ENCODE peak calls at places on chromosome 16, in seven cellular contexts. G, C, V, U, H, X and O are unnamed samples.

GRCh38 chr16:10080031-10080772 is 102.0 kb downstream of the GRIN2A start:
- DNase-seq in U (no peak), V (no peak), X (peak), H (peak), G (no peak), C (no peak), O (no peak)

GRCh38 chr16:63856537-63856936 is 1265.3 kb downstream of the CDH11 start:
- DNase-seq in G (no peak), C (no peak), X (no peak), U (no peak), V (no peak), H (no peak), O (no peak)

GRCh38 chr16:3876695-3877094 is 3.8 kb downstream of the CREBBP start:
- DNase-seq in C (no peak), G (no peak), X (peak), H (no peak), U (no peak), V (no peak), O (no peak)

GRCh38 chr16:4323071-4323844 is 7.4 kb downstream of the GLIS2 start:
- DNase-seq in C (no peak), U (no peak), G (no peak), X (no peak), H (peak), V (no peak), O (peak)

GRCh38 chr16:6066601-6067000 is 969.0 kb upstream of the EEF2KMT start:
- DNase-seq in V (no peak), U (no peak), C (no peak), G (no peak), X (no peak), H (no peak), O (no peak)

GRCh38 chr16:54647731-54648221 is 282.9 kb upstream of the IRX5 start:
- DNase-seq in X (no peak), V (no peak), U (no peak), H (no peak), G (no peak), C (no peak), O (no peak)

GRCh38 chr16:81723098-81723723 is 55.9 kb upstream of the PLCG2 start:
- DNase-seq in C (peak), G (peak), V (no peak), H (peak), U (peak), X (peak), O (peak)

GRCh38 chr16:10971560-10971961 is 27.2 kb downstream of the CLEC16A start:
- DNase-seq in X (peak), V (peak), H (peak), U (peak), C (peak), G (peak), O (peak)

GRCh38 chr16:89452925-89453324 is 37.4 kb downstream of the ANKRD11 start:
- DNase-seq in X (no peak), H (no peak), G (no peak), V (no peak), U (no peak), C (no peak), O (no peak)

GRCh38 chr16:9844361-9844760 is 337.9 kb downstream of the GRIN2A start:
- DNase-seq in X (no peak), U (no peak), V (no peak), G (no peak), C (no peak), H (no peak), O (no peak)

GRCh38 chr16:66007717-66008116 is 358.8 kb upstream of the CDH5 start:
- DNase-seq in G (peak), U (no peak), X (peak), C (no peak), V (peak), H (no peak), O (no peak)

GRCh38 chr16:49049191-49049590 is 232.4 kb downstream of the CBLN1 start:
- DNase-seq in C (no peak), X (no peak), G (no peak), V (no peak), U (no peak), H (no peak), O (no peak)

GRCh38 chr16:50505714-50506542 is 42.3 kb upstream of the NKD1 start:
- DNase-seq in X (no peak), V (no peak), H (no peak), G (no peak), U (no peak), C (no peak), O (no peak)

GRCh38 chr16:46972971-46973456 is 460 bp downstream of the DNAJA2 start:
- DNase-seq in U (peak), G (no peak), H (no peak), C (peak), X (peak), V (no peak), O (peak)